ENCODE peak calls at places on chromosomes 7 and 10, in four cellular contexts. C is K562, D is HepG2, J is GM12878. T is an unnamed sample.
A peak's percentile ranks its signal among the peaks of the same experiment; 100 is the strongest.

GRCh38 chr7:1667566-1668485 is 2.3 kb upstream of the ELFN1 start:
- DNase-seq in C (no peak), D (no peak), J (no peak), T (no peak)

GRCh38 chr7:101947899-101948298 is 130.5 kb downstream of the CUX1 start:
- DNase-seq in C (peak; percentile 82), D (no peak), J (no peak), T (peak; percentile 80)

GRCh38 chr10:97101166-97101940 is 84.4 kb downstream of the SLIT1 start:
- DNase-seq in C (no peak), D (no peak), J (no peak), T (no peak)

GRCh38 chr10:44766601-44767000 is 144.5 kb upstream of the TMEM72 start:
- DNase-seq in C (no peak), D (no peak), J (no peak), T (no peak)

GRCh38 chr7:110356438-110356837 is 734.5 kb upstream of the LRRN3 start:
- DNase-seq in C (no peak), D (no peak), J (no peak), T (no peak)

GRCh38 chr7:93442478-93443224 is 131.9 kb downstream of the CALCR start:
- DNase-seq in C (peak; percentile 68), D (peak; percentile 26), J (no peak), T (peak; percentile 26)

GRCh38 chr10:3873728-3874461 is 88.9 kb upstream of the KLF6 start:
- DNase-seq in C (peak; percentile 43), D (peak; percentile 79), J (peak; percentile 83), T (peak; percentile 64)

GRCh38 chr7:136958016-136958415 is 89.6 kb downstream of the CHRM2 start:
- DNase-seq in C (no peak), D (no peak), J (no peak), T (peak; percentile 40)

GRCh38 chr10:71916827-71917226 is 47.4 kb upstream of the CHST3 start:
- DNase-seq in C (no peak), D (no peak), J (no peak), T (no peak)

GRCh38 chr7:26348234-26348851 is 56.7 kb downstream of the SNX10 start:
- DNase-seq in C (no peak), D (peak; percentile 82), J (no peak), T (no peak)

GRCh38 chr10:29569778-29570177 is 65.0 kb downstream of the SVIL start:
- DNase-seq in C (no peak), D (no peak), J (no peak), T (no peak)

GRCh38 chr7:139860090-139860773 is 31.2 kb downstream of the TBXAS1 start:
- DNase-seq in C (no peak), D (no peak), J (no peak), T (no peak)

GRCh38 chr7:51255536-51256243 is 60.9 kb downstream of the COBL start:
- DNase-seq in C (no peak), D (no peak), J (no peak), T (no peak)

GRCh38 chr10:31508882-31509281 is 189.9 kb downstream of the ZEB1 start:
- DNase-seq in C (no peak), D (no peak), J (no peak), T (no peak)

GRCh38 chr7:141042222-141043193 is 27.8 kb upstream of the MRPS33 start:
- DNase-seq in C (no peak), D (peak; percentile 85), J (no peak), T (no peak)
- TF ChIP-seq POLR2AphosphoS5 in C (no peak), D (no peak), J (no peak), T (no peak)

GRCh38 chr10:10010397-10010796 is 1007.3 kb upstream of the CELF2 start:
- DNase-seq in C (no peak), D (no peak), J (no peak), T (no peak)
- TF ChIP-seq MYC in C (no peak), D (no peak), J (no peak), T (no peak)

DNA sequence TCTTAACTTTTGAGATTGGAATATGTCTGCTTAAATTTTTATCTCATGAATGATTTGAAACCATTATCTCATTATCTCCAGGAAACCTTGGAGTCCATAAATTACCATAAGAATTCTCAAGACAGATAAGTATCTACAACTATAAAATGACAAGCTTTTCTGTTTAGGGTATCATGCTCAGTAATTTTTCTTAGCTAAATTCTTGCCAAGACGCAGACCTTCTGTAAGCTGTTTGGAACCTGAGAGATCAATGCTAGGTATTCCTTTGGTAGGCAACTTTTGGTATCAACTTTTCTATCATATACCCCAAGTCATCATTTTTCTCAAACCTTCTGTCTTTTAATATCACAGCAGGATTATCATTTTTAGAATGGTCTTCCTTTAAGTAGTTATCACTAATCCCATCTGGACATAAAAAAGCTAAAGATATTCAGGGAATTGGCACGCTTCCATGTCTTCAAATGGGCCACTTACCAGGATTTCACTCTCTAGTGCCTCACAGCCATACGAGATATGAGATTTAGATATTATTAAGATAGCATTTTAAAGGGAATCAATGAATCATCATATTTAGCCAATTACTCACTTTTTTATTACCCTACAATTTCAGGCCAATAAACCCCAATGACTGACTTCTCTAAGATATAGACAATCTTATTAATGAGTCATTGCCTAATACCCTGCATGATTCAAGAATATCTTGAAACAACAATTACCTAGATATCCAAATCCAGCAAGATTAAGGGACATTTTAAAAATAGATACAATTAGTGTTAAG is 544.1 kb downstream of the HTR7 start:
- DNase-seq in C (no peak), D (no peak), J (no peak), T (peak; percentile 76)
- TF ChIP-seq POLR2AphosphoS5 in C (no peak), D (no peak), J (no peak), T (no peak)

GRCh38 chr7:128895320-128895719 is 15.2 kb downstream of the KCP start:
- DNase-seq in C (no peak), D (no peak), J (no peak), T (no peak)
- TF ChIP-seq MYC in C (no peak), D (no peak), J (no peak), T (no peak)

DNA sequence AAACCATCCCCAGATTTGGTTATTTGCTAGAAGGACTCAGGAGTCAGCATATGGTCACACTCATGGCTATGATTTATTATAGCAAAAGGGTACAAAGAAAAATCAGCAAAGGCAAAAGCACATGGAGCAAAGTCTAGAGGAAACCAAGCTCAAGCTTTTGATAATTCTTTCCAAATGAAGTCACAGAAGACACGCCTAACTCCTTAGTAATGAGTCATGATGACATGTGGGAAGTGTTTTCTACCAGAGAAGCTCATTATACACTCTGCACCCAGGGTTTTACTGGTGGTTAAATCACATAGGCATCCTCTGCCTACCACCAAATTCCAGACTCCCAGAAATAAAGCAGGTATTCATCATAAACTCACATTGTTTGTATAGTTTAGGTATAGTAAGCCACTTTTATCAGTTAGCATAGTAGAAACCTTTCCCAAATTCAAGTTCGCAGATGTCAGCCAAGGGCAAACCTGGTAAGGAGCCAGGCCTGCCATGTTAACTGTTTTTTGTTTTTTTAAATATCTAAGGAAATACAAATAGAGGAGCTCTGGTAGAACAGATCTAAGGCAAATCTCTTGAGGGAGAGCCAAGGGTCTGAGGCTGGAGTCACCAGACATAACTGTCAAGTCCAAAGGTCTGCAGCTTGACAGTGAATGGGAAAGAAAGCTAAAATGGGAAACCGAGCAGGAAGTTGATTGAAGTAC is 15.4 kb upstream of the HIBADH start:
- DNase-seq in C (peak; percentile 64), D (peak; percentile 83), J (no peak), T (peak; percentile 78)
- TF ChIP-seq POLR2AphosphoS5 in C (no peak), D (no peak), J (no peak), T (peak; percentile 55)

DNA sequence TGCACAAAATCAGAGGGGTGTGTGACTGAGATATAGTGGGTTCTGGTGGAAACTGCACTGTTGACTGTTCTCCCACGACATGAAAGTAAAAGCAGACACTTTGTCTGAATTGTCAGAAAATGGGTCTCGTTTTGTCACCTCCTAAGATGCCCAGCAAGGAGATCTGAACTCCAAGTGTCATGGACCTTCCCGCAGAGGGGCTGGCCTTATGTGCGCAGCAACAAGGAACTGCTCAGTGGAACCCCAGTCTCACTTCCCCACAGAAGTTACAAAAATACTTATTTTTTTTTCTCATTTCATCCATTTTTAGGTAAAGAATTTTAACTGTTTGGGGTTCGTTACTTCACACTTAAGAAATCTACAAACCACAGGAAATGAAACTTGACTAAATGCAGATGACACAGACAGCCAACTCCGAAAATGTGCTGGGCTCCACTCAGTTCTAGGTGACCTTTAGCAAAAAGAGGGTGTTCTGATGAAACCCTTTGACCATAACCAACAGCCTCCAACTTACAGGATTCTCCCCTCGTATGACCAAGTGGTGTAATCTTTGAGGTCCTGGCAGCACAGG is 115.0 kb downstream of the FAM107B start:
- DNase-seq in C (no peak), D (no peak), J (peak; percentile 88), T (no peak)
- TF ChIP-seq MYC in C (no peak), D (no peak), J (no peak), T (no peak)

T was measured in endothelial cell of umbilical vein.